ENCODE peak calls at places on chromosomes 6 and 20, in four cellular contexts. One of them, this sample, is unnamed.

GRCh38 chr6:112939543-112939942 is 592.4 kb downstream of the RFPL4B start:
- DNase-seq in type B pancreatic cell: no peak
- DNase-seq in non-pigmented ciliary epithelial cell: no peak
- DNase-seq in HCT116: no peak
- DNase-seq in this sample: no peak

GRCh38 chr20:21396045-21396893 is 1.1 kb downstream of the NKX2-4 start:
- DNase-seq in type B pancreatic cell: no peak
- DNase-seq in non-pigmented ciliary epithelial cell: no peak
- DNase-seq in HCT116: no peak
- DNase-seq in this sample: no peak

GRCh38 chr6:48834706-48835105 is 628.3 kb downstream of the MMUT start:
- DNase-seq in type B pancreatic cell: no peak
- DNase-seq in non-pigmented ciliary epithelial cell: no peak
- DNase-seq in HCT116: no peak
- DNase-seq in this sample: no peak

GRCh38 chr20:35280523-35280922 is 2.6 kb upstream of the MMP24OS start:
- DNase-seq in type B pancreatic cell: no peak
- DNase-seq in non-pigmented ciliary epithelial cell: no peak
- DNase-seq in HCT116: no peak
- DNase-seq in this sample: no peak

GRCh38 chr20:35768731-35769664 is 2.8 kb upstream of the PHF20 start:
- DNase-seq in type B pancreatic cell: no peak
- DNase-seq in non-pigmented ciliary epithelial cell: peak
- DNase-seq in HCT116: peak
- DNase-seq in this sample: peak

GRCh38 chr6:85449818-85450577 is at the start of gene NT5E:
- DNase-seq in type B pancreatic cell: peak
- DNase-seq in non-pigmented ciliary epithelial cell: no peak
- DNase-seq in HCT116: no peak
- DNase-seq in this sample: peak

GRCh38 chr6:26556263-26557070 is 18.3 kb downstream of the HMGN4 start:
- DNase-seq in type B pancreatic cell: no peak
- DNase-seq in non-pigmented ciliary epithelial cell: peak
- DNase-seq in HCT116: peak
- DNase-seq in this sample: no peak

GRCh38 chr20:62603021-62603906 is 39.0 kb upstream of the SLCO4A1 start:
- DNase-seq in type B pancreatic cell: no peak
- DNase-seq in non-pigmented ciliary epithelial cell: peak
- DNase-seq in HCT116: no peak
- DNase-seq in this sample: peak

GRCh38 chr6:6751615-6752014 is 163.1 kb downstream of the LY86 start:
- DNase-seq in type B pancreatic cell: no peak
- DNase-seq in non-pigmented ciliary epithelial cell: no peak
- DNase-seq in HCT116: peak
- DNase-seq in this sample: no peak

GRCh38 chr6:162409986-162410715 is 317.4 kb downstream of the PRKN start:
- DNase-seq in type B pancreatic cell: no peak
- DNase-seq in non-pigmented ciliary epithelial cell: no peak
- DNase-seq in HCT116: no peak
- DNase-seq in this sample: no peak

GRCh38 chr6:53795702-53796450 is 1.1 kb downstream of the LRRC1 start:
- DNase-seq in type B pancreatic cell: no peak
- DNase-seq in non-pigmented ciliary epithelial cell: no peak
- DNase-seq in HCT116: no peak
- DNase-seq in this sample: no peak

GRCh38 chr6:165581678-165582077 is 81.4 kb downstream of the PDE10A start:
- DNase-seq in type B pancreatic cell: no peak
- DNase-seq in non-pigmented ciliary epithelial cell: no peak
- DNase-seq in HCT116: no peak
- DNase-seq in this sample: no peak

GRCh38 chr6:130964289-130964688 is 98.8 kb downstream of the EPB41L2 start:
- DNase-seq in type B pancreatic cell: no peak
- DNase-seq in non-pigmented ciliary epithelial cell: no peak
- DNase-seq in HCT116: no peak
- DNase-seq in this sample: no peak

GRCh38 chr20:38842558-38842981 is 37.1 kb downstream of the PPP1R16B start:
- DNase-seq in type B pancreatic cell: no peak
- DNase-seq in non-pigmented ciliary epithelial cell: no peak
- DNase-seq in HCT116: no peak
- DNase-seq in this sample: no peak

GRCh38 chr20:45506927-45507820 is 8.2 kb downstream of the SPINT3 start:
- DNase-seq in type B pancreatic cell: no peak
- DNase-seq in non-pigmented ciliary epithelial cell: no peak
- DNase-seq in HCT116: no peak
- DNase-seq in this sample: no peak

GRCh38 chr6:335146-335545 is 42.9 kb downstream of the DUSP22 start:
- DNase-seq in type B pancreatic cell: no peak
- DNase-seq in non-pigmented ciliary epithelial cell: no peak
- DNase-seq in HCT116: no peak
- DNase-seq in this sample: no peak

GRCh38 chr6:35161776-35162607 is 20.9 kb upstream of the TCP11 start:
- DNase-seq in type B pancreatic cell: no peak
- DNase-seq in non-pigmented ciliary epithelial cell: no peak
- DNase-seq in HCT116: no peak
- DNase-seq in this sample: no peak

GRCh38 chr6:60754879-60755278 is 1531.1 kb downstream of the KHDRBS2 start:
- DNase-seq in type B pancreatic cell: no peak
- DNase-seq in non-pigmented ciliary epithelial cell: no peak
- DNase-seq in HCT116: no peak
- DNase-seq in this sample: no peak

GRCh38 chr20:6635034-6635736 is 132.3 kb upstream of the BMP2 start:
- DNase-seq in type B pancreatic cell: no peak
- DNase-seq in non-pigmented ciliary epithelial cell: no peak
- DNase-seq in HCT116: no peak
- DNase-seq in this sample: no peak

This sample was measured in H54.